ENCODE peak calls at places on chromosomes 7 and 10, in seven cellular contexts. One of them, this sample, is unnamed.

GRCh38 chr7:44194069-44194468 is 4.8 kb upstream of the GCK start:
- DNase-seq in astrocyte: no peak
- DNase-seq in body of pancreas: no peak
- DNase-seq in right lobe of liver: no peak
- DNase-seq in esophagus muscularis mucosa: no peak
- DNase-seq in IMR-90: peak; percentile 33
- DNase-seq in pancreas: no peak
- DNase-seq in this sample: no peak

GRCh38 chr10:126770809-126771208 is 100.3 kb upstream of the C10orf90 start:
- DNase-seq in IMR-90: no peak
- DNase-seq in pancreas: no peak
- DNase-seq in body of pancreas: no peak
- DNase-seq in esophagus muscularis mucosa: no peak
- DNase-seq in right lobe of liver: no peak
- DNase-seq in astrocyte: no peak
- DNase-seq in this sample: no peak

GRCh38 chr10:30093303-30093967 is 34.0 kb upstream of the JCAD start:
- DNase-seq in IMR-90: no peak
- DNase-seq in esophagus muscularis mucosa: no peak
- DNase-seq in astrocyte: no peak
- DNase-seq in pancreas: no peak
- DNase-seq in body of pancreas: no peak
- DNase-seq in right lobe of liver: no peak
- DNase-seq in this sample: no peak

GRCh38 chr7:48262606-48263005 is 91.3 kb downstream of the ABCA13 start:
- DNase-seq in astrocyte: no peak
- DNase-seq in pancreas: no peak
- DNase-seq in right lobe of liver: no peak
- DNase-seq in IMR-90: no peak
- DNase-seq in body of pancreas: no peak
- DNase-seq in esophagus muscularis mucosa: no peak
- DNase-seq in this sample: no peak

GRCh38 chr7:98464558-98464940 is 63.7 kb upstream of the BAIAP2L1 start:
- DNase-seq in right lobe of liver: no peak
- DNase-seq in astrocyte: no peak
- DNase-seq in esophagus muscularis mucosa: no peak
- DNase-seq in pancreas: peak; percentile 29
- DNase-seq in IMR-90: no peak
- DNase-seq in body of pancreas: no peak
- DNase-seq in this sample: peak; percentile 15

GRCh38 chr7:525740-526139 is 6.1 kb upstream of the PDGFA start:
- DNase-seq in IMR-90: no peak
- DNase-seq in esophagus muscularis mucosa: no peak
- DNase-seq in right lobe of liver: no peak
- DNase-seq in body of pancreas: no peak
- DNase-seq in astrocyte: no peak
- DNase-seq in pancreas: peak; percentile 26
- DNase-seq in this sample: no peak

GRCh38 chr10:63376560-63377304 is 89.0 kb downstream of the JMJD1C start:
- DNase-seq in body of pancreas: no peak
- DNase-seq in esophagus muscularis mucosa: no peak
- DNase-seq in astrocyte: peak; percentile 51
- DNase-seq in pancreas: no peak
- DNase-seq in right lobe of liver: no peak
- DNase-seq in IMR-90: peak; percentile 60
- DNase-seq in this sample: no peak

GRCh38 chr7:13987395-13987794 is 2.1 kb downstream of the ETV1 start:
- DNase-seq in body of pancreas: no peak
- DNase-seq in pancreas: no peak
- DNase-seq in IMR-90: peak; percentile 29
- DNase-seq in right lobe of liver: no peak
- DNase-seq in esophagus muscularis mucosa: no peak
- DNase-seq in astrocyte: peak; percentile 46
- DNase-seq in this sample: no peak

GRCh38 chr10:88382699-88383098 is 200.4 kb downstream of the RNLS start:
- DNase-seq in astrocyte: no peak
- DNase-seq in IMR-90: no peak
- DNase-seq in right lobe of liver: no peak
- DNase-seq in body of pancreas: no peak
- DNase-seq in esophagus muscularis mucosa: no peak
- DNase-seq in pancreas: no peak
- DNase-seq in this sample: no peak

GRCh38 chr10:126892873-126893175 is 12.4 kb upstream of the DOCK1 start:
- DNase-seq in IMR-90: no peak
- DNase-seq in body of pancreas: no peak
- DNase-seq in right lobe of liver: no peak
- DNase-seq in astrocyte: no peak
- DNase-seq in pancreas: no peak
- DNase-seq in esophagus muscularis mucosa: no peak
- DNase-seq in this sample: no peak

GRCh38 chr7:40922316-40922670 is 780.6 kb downstream of the INHBA start:
- DNase-seq in IMR-90: peak; percentile 73
- DNase-seq in astrocyte: peak; percentile 77
- DNase-seq in pancreas: no peak
- DNase-seq in right lobe of liver: no peak
- DNase-seq in esophagus muscularis mucosa: no peak
- DNase-seq in body of pancreas: no peak
- DNase-seq in this sample: no peak

GRCh38 chr10:72709041-72709440 is 17.1 kb downstream of the MCU start:
- DNase-seq in body of pancreas: no peak
- DNase-seq in right lobe of liver: no peak
- DNase-seq in astrocyte: peak; percentile 61
- DNase-seq in IMR-90: no peak
- DNase-seq in esophagus muscularis mucosa: no peak
- DNase-seq in pancreas: no peak
- DNase-seq in this sample: no peak

GRCh38 chr7:4820968-4821471 is 40.8 kb downstream of the PAPOLB start:
- DNase-seq in right lobe of liver: no peak
- DNase-seq in body of pancreas: no peak
- DNase-seq in esophagus muscularis mucosa: no peak
- DNase-seq in IMR-90: no peak
- DNase-seq in pancreas: no peak
- DNase-seq in astrocyte: no peak
- DNase-seq in this sample: no peak

GRCh38 chr7:47534322-47535032 is 47.4 kb downstream of the TNS3 start:
- DNase-seq in body of pancreas: no peak
- DNase-seq in pancreas: no peak
- DNase-seq in IMR-90: no peak
- DNase-seq in astrocyte: peak; percentile 59
- DNase-seq in right lobe of liver: no peak
- DNase-seq in esophagus muscularis mucosa: no peak
- DNase-seq in this sample: no peak

GRCh38 chr10:122560279-122560804 is at the start of gene DMBT1:
- DNase-seq in right lobe of liver: no peak
- DNase-seq in pancreas: no peak
- DNase-seq in esophagus muscularis mucosa: no peak
- DNase-seq in astrocyte: no peak
- DNase-seq in body of pancreas: no peak
- DNase-seq in IMR-90: no peak
- DNase-seq in this sample: no peak

GRCh38 chr10:94639902-94640301 is 43.6 kb upstream of the CYP2C18 start:
- DNase-seq in body of pancreas: no peak
- DNase-seq in esophagus muscularis mucosa: no peak
- DNase-seq in astrocyte: no peak
- DNase-seq in right lobe of liver: no peak
- DNase-seq in pancreas: no peak
- DNase-seq in IMR-90: no peak
- DNase-seq in this sample: no peak

GRCh38 chr10:5076615-5077014 is 17.6 kb upstream of the AKR1C3 start:
- DNase-seq in astrocyte: peak; percentile 80
- DNase-seq in pancreas: no peak
- DNase-seq in right lobe of liver: no peak
- DNase-seq in esophagus muscularis mucosa: no peak
- DNase-seq in IMR-90: peak; percentile 7
- DNase-seq in body of pancreas: no peak
- DNase-seq in this sample: no peak

GRCh38 chr10:107971973-107972372 is 807.5 kb upstream of the SORCS1 start:
- DNase-seq in right lobe of liver: no peak
- DNase-seq in body of pancreas: no peak
- DNase-seq in astrocyte: peak; percentile 86
- DNase-seq in IMR-90: no peak
- DNase-seq in pancreas: no peak
- DNase-seq in esophagus muscularis mucosa: no peak
- DNase-seq in this sample: no peak

GRCh38 chr10:117134084-117135025 is 3.7 kb downstream of the VAX1 start:
- DNase-seq in esophagus muscularis mucosa: peak; percentile 75
- DNase-seq in right lobe of liver: no peak
- DNase-seq in IMR-90: no peak
- DNase-seq in pancreas: no peak
- DNase-seq in body of pancreas: no peak
- DNase-seq in astrocyte: no peak
- DNase-seq in this sample: no peak

GRCh38 chr10:68599754-68600040 is 39.6 kb downstream of the TET1 start:
- DNase-seq in right lobe of liver: no peak
- DNase-seq in IMR-90: no peak
- DNase-seq in pancreas: no peak
- DNase-seq in esophagus muscularis mucosa: no peak
- DNase-seq in astrocyte: no peak
- DNase-seq in body of pancreas: no peak
- DNase-seq in this sample: no peak

DNA sequence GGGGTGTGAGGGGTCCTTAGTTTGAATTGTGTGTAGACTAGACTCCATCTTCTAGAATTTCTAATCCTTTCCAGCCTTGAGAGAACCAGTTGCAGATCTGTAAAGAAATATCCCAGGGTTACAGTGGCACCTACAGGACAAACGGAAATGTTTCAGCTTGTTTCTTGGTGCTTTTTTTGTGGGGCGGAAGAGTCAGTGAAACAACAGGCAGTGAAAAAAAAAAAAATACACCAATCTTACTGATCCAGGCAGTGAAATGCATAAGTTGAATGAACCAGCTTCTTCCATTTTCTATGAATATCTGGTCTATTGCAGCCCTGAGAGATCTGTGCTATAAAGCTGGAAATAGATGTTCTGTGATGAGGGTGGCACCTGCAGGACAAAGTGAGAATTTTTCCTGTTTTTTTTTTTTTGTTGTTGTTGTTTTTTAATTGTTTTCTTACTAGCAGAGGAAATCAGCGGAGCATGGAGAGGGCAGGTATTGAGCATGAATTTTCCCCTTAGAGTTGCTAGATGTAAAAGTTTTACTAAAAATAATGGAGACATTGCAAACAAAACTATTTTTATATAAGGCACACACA is 81.9 kb upstream of the DYNC1I1 start:
- DNase-seq in esophagus muscularis mucosa: no peak
- DNase-seq in right lobe of liver: no peak
- DNase-seq in astrocyte: peak; percentile 18
- DNase-seq in IMR-90: peak; percentile 41
- DNase-seq in pancreas: no peak
- DNase-seq in body of pancreas: no peak
- DNase-seq in this sample: no peak
- H3K4me3 ChIP-seq in esophagus muscularis mucosa: no peak overlapping the region
- H3K4me3 ChIP-seq in right lobe of liver: peak overlapping the region; percentile 24
- H3K4me3 ChIP-seq in astrocyte: no peak overlapping the region
- H3K4me3 ChIP-seq in IMR-90: no peak overlapping the region
- H3K4me3 ChIP-seq in pancreas: no peak overlapping the region
- H3K4me3 ChIP-seq in body of pancreas: no peak overlapping the region
- H3K4me3 ChIP-seq in this sample: no peak overlapping the region

DNA sequence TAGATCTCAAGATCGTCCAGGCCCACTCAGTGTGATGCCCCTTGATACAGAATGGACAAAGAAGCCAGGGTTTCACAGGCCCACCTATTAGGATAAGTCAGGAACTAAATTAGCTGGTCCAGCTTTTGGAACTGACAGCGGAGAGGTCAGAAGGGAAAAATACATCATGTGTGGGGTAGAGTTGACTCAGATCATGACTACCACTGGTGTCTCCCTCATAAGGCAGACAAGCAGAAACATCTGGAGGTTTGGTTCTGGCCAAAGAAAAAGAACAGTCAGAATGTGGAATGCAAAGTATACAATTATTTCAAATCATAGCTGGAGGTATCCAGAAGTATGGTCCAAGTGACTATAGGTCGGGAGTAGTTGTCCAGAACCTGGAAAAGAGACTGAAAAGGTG is 621.1 kb upstream of the CELF2 start:
- DNase-seq in right lobe of liver: no peak
- DNase-seq in astrocyte: no peak
- DNase-seq in pancreas: no peak
- DNase-seq in body of pancreas: no peak
- DNase-seq in esophagus muscularis mucosa: no peak
- DNase-seq in IMR-90: peak; percentile 65
- DNase-seq in this sample: no peak
- H3K9me3 ChIP-seq in right lobe of liver: no peaks in the 10 kb centered on the region
- H3K9me3 ChIP-seq in astrocyte: no peaks in the 10 kb centered on the region
- H3K9me3 ChIP-seq in pancreas: no peaks in the 10 kb centered on the region
- H3K9me3 ChIP-seq in body of pancreas: no peaks in the 10 kb centered on the region
- H3K9me3 ChIP-seq in esophagus muscularis mucosa: no peaks in the 10 kb centered on the region
- H3K9me3 ChIP-seq in IMR-90: no peaks in the 10 kb centered on the region
- H3K9me3 ChIP-seq in this sample: no peaks in the 10 kb centered on the region

DNA sequence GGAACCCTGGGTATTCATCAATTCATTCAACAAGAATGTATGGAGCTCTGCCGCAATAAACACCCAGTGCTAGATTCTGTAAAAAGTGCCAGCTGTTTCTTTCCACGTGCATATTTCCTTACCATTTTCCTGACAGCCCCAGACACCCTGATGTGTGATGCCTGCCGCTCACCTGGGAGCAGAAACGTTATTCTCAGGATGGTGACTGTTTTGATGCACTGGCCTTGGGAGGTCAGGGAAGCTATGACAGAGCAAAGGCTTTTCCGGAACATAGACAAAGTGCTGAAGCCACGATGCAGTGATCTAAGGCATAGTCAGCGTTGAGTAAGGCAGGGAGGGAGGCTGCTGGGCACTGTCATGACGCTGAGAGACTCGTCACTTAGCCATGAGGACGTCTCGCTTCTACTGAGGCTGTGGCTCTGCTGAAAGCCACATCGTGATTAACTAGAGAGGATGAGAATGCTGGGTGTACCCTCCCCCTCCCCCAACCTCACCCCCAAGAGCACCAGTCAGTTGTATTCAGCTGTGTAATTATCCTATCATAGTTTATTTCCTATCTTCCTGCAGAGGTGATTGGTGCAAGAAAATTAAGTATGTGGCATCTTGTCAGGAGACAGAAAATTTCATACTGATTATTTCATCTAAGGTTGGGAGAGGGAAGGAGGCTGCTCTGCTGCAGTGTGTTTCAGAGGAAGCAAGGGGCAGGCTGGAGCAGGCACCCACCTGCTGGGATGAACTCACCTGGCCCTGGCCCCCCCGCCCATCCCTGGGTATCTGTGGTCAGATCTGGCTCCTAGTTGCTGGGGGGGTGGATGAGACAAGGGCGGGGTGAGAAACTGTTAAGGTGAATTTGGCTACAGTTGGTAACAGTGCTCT is 48.8 kb upstream of the SMNDC1 start:
- DNase-seq in astrocyte: peak; percentile 94
- DNase-seq in body of pancreas: no peak
- DNase-seq in IMR-90: peak; percentile 99
- DNase-seq in right lobe of liver: no peak
- DNase-seq in esophagus muscularis mucosa: no peak
- DNase-seq in pancreas: no peak
- DNase-seq in this sample: no peak
- H3K4me3 ChIP-seq in astrocyte: no peak overlapping the region
- H3K4me3 ChIP-seq in body of pancreas: no peak overlapping the region
- H3K4me3 ChIP-seq in IMR-90: peak overlapping the region; percentile 8
- H3K4me3 ChIP-seq in right lobe of liver: no peak overlapping the region
- H3K4me3 ChIP-seq in esophagus muscularis mucosa: no peak overlapping the region
- H3K4me3 ChIP-seq in pancreas: no peak overlapping the region
- H3K4me3 ChIP-seq in this sample: no peak overlapping the region

DNA sequence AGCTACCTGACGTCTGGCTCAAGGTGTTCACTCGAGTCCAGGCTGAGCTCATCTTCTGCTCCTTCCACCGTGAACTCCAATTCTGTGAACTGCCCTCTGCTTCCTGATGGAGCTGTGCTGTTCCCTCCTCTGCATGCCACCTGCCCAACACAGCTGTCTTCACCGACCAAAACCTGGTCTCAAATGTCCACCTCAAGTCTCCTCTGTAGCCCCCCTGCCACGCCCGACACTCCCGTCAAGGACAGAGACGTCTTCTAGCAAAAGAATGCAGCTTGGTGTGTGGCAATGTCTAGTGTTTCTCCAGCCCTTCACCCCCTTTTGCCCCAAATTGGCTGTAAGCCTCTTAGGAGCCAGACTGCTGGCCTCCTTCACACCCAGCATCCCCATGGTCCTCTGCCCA is 305.1 kb downstream of the DNAJB6 start:
- DNase-seq in esophagus muscularis mucosa: no peak
- DNase-seq in body of pancreas: no peak
- DNase-seq in IMR-90: no peak
- DNase-seq in right lobe of liver: no peak
- DNase-seq in astrocyte: no peak
- DNase-seq in pancreas: no peak
- DNase-seq in this sample: no peak
- H3K9me3 ChIP-seq in esophagus muscularis mucosa: peaks cover 25% of the 10 kb centered on the region
- H3K9me3 ChIP-seq in body of pancreas: no peaks in the 10 kb centered on the region
- H3K9me3 ChIP-seq in IMR-90: peaks cover 46% of the 10 kb centered on the region
- H3K9me3 ChIP-seq in right lobe of liver: no peaks in the 10 kb centered on the region
- H3K9me3 ChIP-seq in astrocyte: peaks cover 8% of the 10 kb centered on the region
- H3K9me3 ChIP-seq in pancreas: no peaks in the 10 kb centered on the region
- H3K9me3 ChIP-seq in this sample: no peaks in the 10 kb centered on the region

This sample was measured in testis.